ENCODE peak calls at places on chromosomes 7 and 10, in four cellular contexts. One of them, this sample, is unnamed. For H3K36me3, the result is how much of the 10 kb centered on the place peaks cover.

GRCh38 chr10:63596924-63597323 is 75.7 kb downstream of the REEP3 start:
- DNase-seq in Caco-2: no peak
- DNase-seq in MM.1S: no peak
- DNase-seq in effector memory CD4-positive, alpha-beta T cell: no peak
- DNase-seq in this sample: no peak

GRCh38 chr7:86025807-86026206 is 617.9 kb upstream of the GRM3 start:
- DNase-seq in Caco-2: no peak
- DNase-seq in effector memory CD4-positive, alpha-beta T cell: no peak
- DNase-seq in MM.1S: no peak
- DNase-seq in this sample: no peak

GRCh38 chr10:121597504-121598241 is 571 bp downstream of the FGFR2 start:
- DNase-seq in MM.1S: no peak
- DNase-seq in Caco-2: no peak
- DNase-seq in effector memory CD4-positive, alpha-beta T cell: no peak
- DNase-seq in this sample: no peak

GRCh38 chr7:28856656-28857055 is 101.5 kb downstream of the TRIL start:
- DNase-seq in Caco-2: no peak
- DNase-seq in MM.1S: no peak
- DNase-seq in effector memory CD4-positive, alpha-beta T cell: no peak
- DNase-seq in this sample: no peak

GRCh38 chr10:97333601-97334369 is 744 bp downstream of the FRAT2 start:
- DNase-seq in Caco-2: peak
- DNase-seq in effector memory CD4-positive, alpha-beta T cell: no peak
- DNase-seq in MM.1S: no peak
- DNase-seq in this sample: peak

GRCh38 chr10:131219955-131220489 is 91.5 kb downstream of the TCERG1L start:
- DNase-seq in MM.1S: no peak
- DNase-seq in Caco-2: no peak
- DNase-seq in effector memory CD4-positive, alpha-beta T cell: no peak
- DNase-seq in this sample: no peak

GRCh38 chr7:96189129-96189815 is 132.6 kb downstream of the SLC25A13 start:
- DNase-seq in effector memory CD4-positive, alpha-beta T cell: no peak
- DNase-seq in MM.1S: no peak
- DNase-seq in Caco-2: no peak
- DNase-seq in this sample: no peak

GRCh38 chr7:140247564-140247963 is 70.8 kb upstream of the KDM7A start:
- DNase-seq in Caco-2: no peak
- DNase-seq in MM.1S: no peak
- DNase-seq in effector memory CD4-positive, alpha-beta T cell: no peak
- DNase-seq in this sample: no peak

GRCh38 chr7:82726038-82726800 is 282.6 kb upstream of the CACNA2D1 start:
- DNase-seq in MM.1S: no peak
- DNase-seq in effector memory CD4-positive, alpha-beta T cell: no peak
- DNase-seq in Caco-2: no peak
- DNase-seq in this sample: no peak

GRCh38 chr7:138120140-138120827 is 44.0 kb downstream of the AKR1D1 start:
- DNase-seq in MM.1S: no peak
- DNase-seq in Caco-2: no peak
- DNase-seq in effector memory CD4-positive, alpha-beta T cell: no peak
- DNase-seq in this sample: no peak

GRCh38 chr7:102874166-102874829 is 38.5 kb upstream of the LRRC17 start:
- DNase-seq in MM.1S: no peak
- DNase-seq in Caco-2: no peak
- DNase-seq in effector memory CD4-positive, alpha-beta T cell: no peak
- DNase-seq in this sample: no peak

GRCh38 chr10:99372546-99373271 is 43.6 kb downstream of the CNNM1 start:
- DNase-seq in MM.1S: no peak
- DNase-seq in Caco-2: no peak
- DNase-seq in effector memory CD4-positive, alpha-beta T cell: no peak
- DNase-seq in this sample: no peak

GRCh38 chr10:93921338-93921737 is 27.6 kb downstream of the SLC35G1 start:
- DNase-seq in effector memory CD4-positive, alpha-beta T cell: no peak
- DNase-seq in Caco-2: no peak
- DNase-seq in MM.1S: peak
- DNase-seq in this sample: peak

GRCh38 chr10:86304436-86304835 is 62.2 kb downstream of the GRID1 start:
- DNase-seq in MM.1S: no peak
- DNase-seq in effector memory CD4-positive, alpha-beta T cell: no peak
- DNase-seq in Caco-2: no peak
- DNase-seq in this sample: no peak

GRCh38 chr7:137325927-137326326 is 17.6 kb downstream of the PTN start:
- DNase-seq in Caco-2: no peak
- DNase-seq in MM.1S: no peak
- DNase-seq in effector memory CD4-positive, alpha-beta T cell: no peak
- DNase-seq in this sample: no peak

GRCh38 chr10:58143944-58144343 is 123.8 kb downstream of the IPMK start:
- DNase-seq in Caco-2: no peak
- DNase-seq in MM.1S: no peak
- DNase-seq in effector memory CD4-positive, alpha-beta T cell: no peak
- DNase-seq in this sample: no peak

GRCh38 chr10:120462018-120462682 is 5.1 kb downstream of the PLPP4 start:
- DNase-seq in effector memory CD4-positive, alpha-beta T cell: no peak
- DNase-seq in Caco-2: no peak
- DNase-seq in MM.1S: no peak
- DNase-seq in this sample: no peak

GRCh38 chr7:50792342-50793114 is 9.8 kb upstream of the GRB10 start:
- DNase-seq in effector memory CD4-positive, alpha-beta T cell: no peak
- DNase-seq in Caco-2: no peak
- DNase-seq in MM.1S: no peak
- DNase-seq in this sample: no peak

GRCh38 chr7:152859781-152860191 is 100.2 kb downstream of the ACTR3B start:
- DNase-seq in Caco-2: no peak
- DNase-seq in effector memory CD4-positive, alpha-beta T cell: no peak
- DNase-seq in MM.1S: no peak
- DNase-seq in this sample: no peak

GRCh38 chr7:28478661-28479060 is 66.3 kb downstream of the CREB5 start:
- DNase-seq in Caco-2: no peak
- DNase-seq in effector memory CD4-positive, alpha-beta T cell: no peak
- DNase-seq in MM.1S: no peak
- DNase-seq in this sample: no peak

DNA sequence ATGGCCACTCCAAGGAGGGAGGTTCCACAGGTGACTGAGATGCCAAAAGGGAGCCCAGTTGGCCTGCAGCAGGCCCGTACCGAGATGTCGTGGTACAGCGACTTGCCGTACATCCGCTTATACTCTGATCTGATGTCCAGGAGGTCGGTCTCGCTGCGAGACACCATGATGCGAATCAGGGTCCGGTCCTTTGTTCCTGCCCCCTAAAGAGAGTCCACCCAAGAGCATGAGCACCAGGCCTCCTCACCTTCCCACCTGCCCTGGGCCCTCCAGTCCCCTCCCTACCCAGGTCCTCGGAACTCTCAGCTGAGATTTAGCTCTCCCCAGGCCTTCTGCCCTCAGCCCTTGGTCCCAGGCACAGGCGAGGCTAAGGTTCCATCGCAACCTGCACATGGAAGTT is 25.0 kb downstream of the PLAC9 start:
- DNase-seq in MM.1S: no peak
- DNase-seq in Caco-2: no peak
- DNase-seq in effector memory CD4-positive, alpha-beta T cell: no peak
- DNase-seq in this sample: no peak
- H3K36me3 ChIP-seq in MM.1S: under half
- H3K36me3 ChIP-seq in Caco-2: under half
- H3K36me3 ChIP-seq in effector memory CD4-positive, alpha-beta T cell: half or more
- H3K36me3 ChIP-seq in this sample: half or more

DNA sequence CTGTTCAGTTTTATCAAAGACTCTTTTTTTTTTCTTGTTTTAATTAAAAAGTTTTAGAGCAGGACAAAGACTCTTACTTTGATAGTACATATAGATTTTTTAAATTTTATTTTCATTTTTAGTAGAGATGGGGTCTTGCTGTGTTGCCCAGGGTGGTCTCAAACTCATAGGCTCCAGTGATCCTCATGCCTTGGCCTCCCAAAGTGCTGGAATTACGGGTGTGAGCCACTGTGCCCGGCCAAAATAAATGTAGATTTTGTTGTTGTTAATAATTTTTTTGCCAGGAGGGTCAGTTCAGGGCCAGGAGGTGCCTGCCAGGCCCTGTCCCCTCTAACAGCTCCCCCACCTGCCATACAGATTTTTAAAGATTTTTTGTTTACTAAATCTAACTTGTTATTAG is 17.0 kb downstream of the DENND10 start:
- DNase-seq in effector memory CD4-positive, alpha-beta T cell: no peak
- DNase-seq in Caco-2: no peak
- DNase-seq in MM.1S: no peak
- DNase-seq in this sample: no peak
- H3K36me3 ChIP-seq in effector memory CD4-positive, alpha-beta T cell: under half
- H3K36me3 ChIP-seq in Caco-2: under half
- H3K36me3 ChIP-seq in MM.1S: under half
- H3K36me3 ChIP-seq in this sample: half or more

GRCh38 chr7:148999166-148999565 is 29.1 kb downstream of the PDIA4 start:
- DNase-seq in MM.1S: no peak
- DNase-seq in Caco-2: no peak
- DNase-seq in effector memory CD4-positive, alpha-beta T cell: no peak
- DNase-seq in this sample: no peak
- H3K36me3 ChIP-seq in MM.1S: under half
- H3K36me3 ChIP-seq in Caco-2: under half
- H3K36me3 ChIP-seq in effector memory CD4-positive, alpha-beta T cell: under half
- H3K36me3 ChIP-seq in this sample: under half

GRCh38 chr7:133955208-133955607 is 171.9 kb upstream of the LRGUK start:
- DNase-seq in Caco-2: no peak
- DNase-seq in effector memory CD4-positive, alpha-beta T cell: no peak
- DNase-seq in MM.1S: no peak
- DNase-seq in this sample: no peak

GRCh38 chr7:133957860-133958259 is 169.3 kb upstream of the LRGUK start:
- DNase-seq in MM.1S: no peak
- DNase-seq in Caco-2: no peak
- DNase-seq in effector memory CD4-positive, alpha-beta T cell: no peak
- DNase-seq in this sample: no peak

GRCh38 chr7:133958822-133959221 is 168.3 kb upstream of the LRGUK start:
- DNase-seq in MM.1S: no peak
- DNase-seq in effector memory CD4-positive, alpha-beta T cell: no peak
- DNase-seq in Caco-2: no peak
- DNase-seq in this sample: no peak

GRCh38 chr7:133961724-133962123 is 165.4 kb upstream of the LRGUK start:
- DNase-seq in MM.1S: no peak
- DNase-seq in Caco-2: no peak
- DNase-seq in effector memory CD4-positive, alpha-beta T cell: no peak
- DNase-seq in this sample: no peak

DNA sequence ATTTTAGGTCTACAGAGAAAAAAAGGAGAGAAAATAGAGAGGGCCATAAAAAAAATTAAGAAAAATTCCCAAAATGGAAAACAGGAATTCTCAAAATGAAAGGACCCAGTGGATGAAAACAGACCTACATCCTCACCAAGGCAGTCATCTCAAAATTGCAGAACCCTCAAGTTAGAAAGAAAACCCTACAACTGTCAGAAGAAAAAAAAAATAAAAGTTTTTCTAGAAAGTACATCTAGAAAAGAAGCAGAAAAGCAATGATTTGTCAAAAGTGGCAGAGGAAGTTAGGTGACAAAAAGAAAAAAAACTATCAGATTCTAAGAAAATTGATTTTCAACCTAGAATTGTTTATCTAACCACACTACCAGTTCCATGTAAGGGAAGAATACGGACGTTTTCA is 167.6 kb upstream of the LRGUK start:
- DNase-seq in Caco-2: no peak
- DNase-seq in effector memory CD4-positive, alpha-beta T cell: no peak
- DNase-seq in MM.1S: no peak
- DNase-seq in this sample: no peak
- H3K36me3 ChIP-seq in Caco-2: under half
- H3K36me3 ChIP-seq in effector memory CD4-positive, alpha-beta T cell: under half
- H3K36me3 ChIP-seq in MM.1S: under half
- H3K36me3 ChIP-seq in this sample: under half

GRCh38 chr10:77383861-77384553 is 253.6 kb downstream of the KCNMA1 start:
- DNase-seq in MM.1S: no peak
- DNase-seq in effector memory CD4-positive, alpha-beta T cell: no peak
- DNase-seq in Caco-2: no peak
- DNase-seq in this sample: no peak
- H3K36me3 ChIP-seq in MM.1S: under half
- H3K36me3 ChIP-seq in effector memory CD4-positive, alpha-beta T cell: under half
- H3K36me3 ChIP-seq in Caco-2: under half
- H3K36me3 ChIP-seq in this sample: under half

DNA sequence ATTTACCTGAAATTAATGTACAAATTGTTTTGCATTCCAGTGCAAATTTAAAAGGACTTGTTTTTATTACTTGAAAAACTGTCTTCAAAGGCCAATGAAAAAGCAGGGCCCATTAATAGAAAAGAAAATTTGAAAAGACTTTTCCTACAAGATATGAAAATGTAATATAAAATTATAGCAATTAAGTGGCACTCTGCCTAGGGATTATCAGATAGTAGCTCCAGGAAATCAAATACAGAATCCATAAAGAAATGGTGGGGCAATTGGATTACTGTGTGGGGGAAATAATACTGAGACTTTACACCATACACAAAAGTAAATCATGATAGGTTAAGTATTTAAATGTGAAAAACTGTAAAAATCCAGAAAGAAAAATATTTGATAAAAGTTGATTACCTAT is 89.7 kb downstream of the GLCCI1 start:
- DNase-seq in effector memory CD4-positive, alpha-beta T cell: no peak
- DNase-seq in Caco-2: no peak
- DNase-seq in MM.1S: no peak
- DNase-seq in this sample: no peak
- H3K36me3 ChIP-seq in effector memory CD4-positive, alpha-beta T cell: under half
- H3K36me3 ChIP-seq in Caco-2: under half
- H3K36me3 ChIP-seq in MM.1S: under half
- H3K36me3 ChIP-seq in this sample: half or more